ENCODE peak calls at places on chromosomes 1 and 21, in seven cellular contexts. A is uterus; T is BJ; U is GM23338; Z is CD8-positive, alpha-beta T cell; G is adrenal gland; H is astrocyte of the spinal cord. B is an unnamed sample.

GRCh38 chr1:202658766-202659165 is 51.5 kb downstream of the SYT2 start:
- DNase-seq in A (no peak), T (no peak), U (no peak), Z (no peak), G (no peak), H (no peak), B (no peak)

GRCh38 chr1:30192969-30193630 is 530.3 kb downstream of the MATN1 start:
- DNase-seq in A (no peak), T (no peak), U (no peak), Z (no peak), G (no peak), H (no peak), B (no peak)

GRCh38 chr1:23502951-23503350 is 19.0 kb upstream of the ASAP3 start:
- DNase-seq in A (no peak), T (no peak), U (no peak), Z (no peak), G (no peak), H (no peak), B (no peak)

GRCh38 chr1:8349961-8350360 is 32.0 kb downstream of the SLC45A1 start:
- DNase-seq in A (no peak), T (no peak), U (no peak), Z (no peak), G (no peak), H (no peak), B (no peak)

GRCh38 chr1:180542113-180542512 is 16.7 kb upstream of the OVAAL start:
- DNase-seq in A (no peak), T (no peak), U (peak; percentile 35), Z (no peak), G (no peak), H (peak; percentile 35), B (no peak)

GRCh38 chr1:99122039-99122438 is 117.4 kb upstream of the PLPPR5 start:
- DNase-seq in A (no peak), T (no peak), U (no peak), Z (no peak), G (no peak), H (no peak), B (no peak)

GRCh38 chr1:232725303-232726047 is 79.7 kb upstream of the MAP10 start:
- DNase-seq in A (no peak), T (no peak), U (peak; percentile 7), Z (no peak), G (no peak), H (no peak), B (no peak)

GRCh38 chr1:3466366-3467075 is 12.1 kb downstream of the ARHGEF16 start:
- DNase-seq in A (no peak), T (no peak), U (no peak), Z (no peak), G (no peak), H (no peak), B (no peak)

GRCh38 chr1:153541641-153542569 is 1.2 kb upstream of the S100A5 start:
- DNase-seq in A (no peak), T (no peak), U (no peak), Z (no peak), G (no peak), H (no peak), B (no peak)

GRCh38 chr1:116760996-116761665 is 6.9 kb downstream of the CD2 start:
- DNase-seq in A (no peak), T (no peak), U (no peak), Z (no peak), G (no peak), H (no peak), B (no peak)

GRCh38 chr1:197312163-197312562 is 44.1 kb downstream of the CRB1 start:
- DNase-seq in A (no peak), T (no peak), U (no peak), Z (no peak), G (no peak), H (no peak), B (no peak)

GRCh38 chr1:29033829-29034466 is 89.8 kb downstream of the TMEM200B start:
- DNase-seq in A (no peak), T (no peak), U (peak; percentile 58), Z (no peak), G (no peak), H (peak; percentile 52), B (no peak)

GRCh38 chr1:53573931-53574330 is 114.7 kb downstream of the DMRTB1 start:
- DNase-seq in A (no peak), T (no peak), U (no peak), Z (no peak), G (no peak), H (no peak), B (no peak)

GRCh38 chr1:30731806-30732276 is 8.5 kb upstream of the MATN1 start:
- DNase-seq in A (no peak), T (no peak), U (no peak), Z (no peak), G (no peak), H (no peak), B (no peak)

GRCh38 chr21:29196021-29196663 is 65.7 kb downstream of the MAP3K7CL start:
- DNase-seq in A (peak; percentile 46), T (peak; percentile 56), U (peak; percentile 33), Z (peak; percentile 31), G (peak; percentile 82), H (peak; percentile 89), B (peak; percentile 58)

GRCh38 chr21:33825898-33826297 is 89.7 kb downstream of the ATP5PO start:
- DNase-seq in A (peak; percentile 45), T (no peak), U (no peak), Z (no peak), G (no peak), H (peak; percentile 73), B (no peak)

GRCh38 chr1:84096121-84096635 is 47.9 kb upstream of the PRKACB start:
- DNase-seq in A (no peak), T (no peak), U (no peak), Z (no peak), G (no peak), H (no peak), B (no peak)

GRCh38 chr21:18764720-18765119 is 361.1 kb upstream of the TMPRSS15 start:
- DNase-seq in A (no peak), T (no peak), U (no peak), Z (no peak), G (no peak), H (no peak), B (no peak)

GRCh38 chr1:231337043-231337471 is 595 bp downstream of the EXOC8 start:
- DNase-seq in A (no peak), T (no peak), U (peak; percentile 32), Z (no peak), G (no peak), H (no peak), B (no peak)

GRCh38 chr21:15809818-15810217 is 80.0 kb downstream of the USP25 start:
- DNase-seq in A (no peak), T (no peak), U (no peak), Z (no peak), G (no peak), H (peak; percentile 35), B (no peak)

GRCh38 chr1:46043491-46044017 is 88.9 kb downstream of the PIK3R3 start:
- DNase-seq in A (no peak), T (no peak), U (peak; percentile 83), Z (no peak), G (no peak), H (no peak), B (no peak)

GRCh38 chr1:234564035-234565029 is 45.6 kb downstream of the IRF2BP2 start:
- DNase-seq in A (peak; percentile 76), T (peak; percentile 52), U (no peak), Z (no peak), G (no peak), H (peak; percentile 92), B (no peak)

GRCh38 chr1:44632511-44633072 is 41.7 kb downstream of the TMEM53 start:
- DNase-seq in A (no peak), T (no peak), U (peak; percentile 37), Z (no peak), G (no peak), H (no peak), B (no peak)

GRCh38 chr1:211944733-211945500 is 90.4 kb downstream of the INTS7 start:
- DNase-seq in A (no peak), T (no peak), U (peak; percentile 70), Z (no peak), G (peak; percentile 65), H (peak; percentile 48), B (no peak)
- TF ChIP-seq CTCF in A (no peak), T (peak; percentile 49), U (peak; percentile 83), Z (no peak), G (peak; percentile 19), H (peak; percentile 76), B (no peak)

DNA sequence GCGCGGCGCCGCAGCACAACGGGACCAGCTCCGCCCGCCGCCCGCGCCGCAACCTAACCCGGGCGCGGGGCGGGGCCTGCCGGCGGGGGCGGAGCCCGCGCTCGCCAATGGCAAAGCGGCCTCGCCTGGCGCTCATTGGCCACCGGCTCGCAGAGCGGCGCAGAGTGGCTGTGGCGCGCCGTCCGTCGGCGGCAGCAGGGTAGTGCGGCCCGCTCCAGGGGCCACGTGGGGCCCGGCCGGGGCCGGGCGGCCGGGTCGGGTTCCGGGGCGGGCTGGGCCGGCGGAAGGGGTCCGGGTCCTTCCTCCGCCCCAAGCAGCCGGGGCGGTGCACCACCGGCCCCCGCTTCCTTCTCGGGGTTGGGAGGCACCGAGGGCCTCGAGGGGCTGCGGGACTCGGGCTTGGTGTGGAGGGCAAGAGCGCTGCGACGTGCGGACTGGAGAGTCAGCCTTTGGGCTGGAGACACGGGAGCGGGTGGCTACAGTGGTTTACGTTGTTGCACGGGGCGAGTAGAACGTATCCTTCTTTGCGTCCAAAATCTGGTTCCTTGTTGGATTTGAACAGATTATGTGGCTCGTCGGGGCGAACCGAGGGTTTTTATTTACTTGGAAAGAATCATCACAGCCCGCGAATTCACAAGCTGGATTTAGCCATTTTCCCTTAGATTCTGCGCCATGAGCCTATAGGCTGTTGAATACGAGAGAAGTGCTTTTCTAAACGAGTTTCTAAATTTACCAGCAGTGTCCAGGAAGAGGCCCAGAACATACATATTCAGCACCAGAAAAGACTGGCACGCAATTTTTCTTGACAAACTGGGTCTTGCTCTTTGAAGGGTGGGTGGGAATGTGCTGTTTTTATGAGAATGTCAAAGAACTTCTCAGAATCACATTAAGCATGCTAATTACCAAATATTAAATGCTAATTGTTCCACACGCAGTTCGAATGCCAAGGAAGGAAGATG is at the start of gene SRM:
- DNase-seq in A (peak; percentile 83), T (peak; percentile 55), U (peak; percentile 91), Z (peak; percentile 90), G (peak; percentile 89), H (peak; percentile 87), B (peak; percentile 73)
- TF ChIP-seq CTCF in A (no peak), T (no peak), U (no peak), Z (peak; percentile 49), G (no peak), H (peak; percentile 23), B (peak; percentile 12)

GRCh38 chr1:63516629-63517028 is 6.4 kb downstream of the ITGB3BP start:
- DNase-seq in A (no peak), T (no peak), U (no peak), Z (no peak), G (no peak), H (no peak), B (no peak)
- TF ChIP-seq CTCF in A (no peak), T (no peak), U (no peak), Z (no peak), G (no peak), H (no peak), B (no peak)

DNA sequence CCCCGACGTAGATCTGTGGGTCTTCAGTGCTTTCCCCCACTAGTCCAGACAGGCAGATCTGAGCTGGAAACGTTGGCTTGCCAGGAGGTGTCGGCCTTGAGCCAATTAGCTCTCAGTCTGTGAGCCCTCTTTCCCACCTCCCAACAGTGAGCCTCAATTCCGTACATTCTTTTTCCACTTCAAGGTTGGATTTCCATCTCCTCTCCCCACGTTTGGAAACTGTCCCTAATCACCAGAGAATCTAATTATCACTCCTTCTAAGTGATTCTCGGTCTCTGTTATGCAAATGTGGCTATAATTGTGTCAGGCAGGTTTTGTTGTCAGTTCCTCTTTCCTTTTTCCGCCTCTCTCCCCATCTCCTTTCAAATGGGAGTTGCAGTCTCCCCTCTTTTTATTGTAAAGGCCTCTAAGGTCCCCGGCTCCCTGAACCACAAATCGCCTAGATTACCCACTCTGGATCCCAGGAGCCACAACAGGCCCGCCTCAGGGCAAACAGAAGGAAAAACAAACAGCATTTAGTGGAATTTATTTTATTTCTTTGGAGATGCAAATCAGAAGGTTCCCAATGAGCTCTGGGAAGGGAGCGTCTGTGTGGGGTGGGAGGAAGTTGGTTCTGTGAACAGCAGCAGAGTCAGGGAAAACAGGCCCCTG is 29.4 kb upstream of the LRRN2 start:
- DNase-seq in A (no peak), T (no peak), U (peak; percentile 83), Z (no peak), G (no peak), H (no peak), B (no peak)
- TF ChIP-seq CTCF in A (no peak), T (no peak), U (peak; percentile 75), Z (no peak), G (no peak), H (no peak), B (no peak)

B was measured in omental fat pad.